ENCODE peak calls at places on chromosomes 4 and X, in four cellular contexts. D is endothelial cell of umbilical vein, C is AG09319, U is GM13977. O is an unnamed sample.

GRCh38 chrX:77493677-77494553 is 46.7 kb downstream of the FGF16 start:
- DNase-seq in D (no peak), C (peak; percentile 10), U (no peak), O (peak; percentile 47)

GRCh38 chr4:133868856-133869255 is 332.7 kb downstream of the PABPC4L start:
- DNase-seq in D (no peak), C (no peak), U (no peak), O (no peak)

GRCh38 chr4:173399016-173399415 is at the start of gene SCRG1:
- DNase-seq in D (no peak), C (no peak), U (no peak), O (no peak)

GRCh38 chr4:128979934-128980333 is 113.4 kb downstream of the SCLT1 start:
- DNase-seq in D (peak; percentile 72), C (peak; percentile 63), U (no peak), O (peak; percentile 86)

GRCh38 chr4:3387943-3388348 is 53.8 kb upstream of the HGFAC start:
- DNase-seq in D (peak; percentile 58), C (no peak), U (no peak), O (peak; percentile 22)

GRCh38 chrX:116246261-116246660 is 75.7 kb downstream of the AGTR2 start:
- DNase-seq in D (no peak), C (no peak), U (no peak), O (peak; percentile 26)

GRCh38 chrX:110163488-110163887 is 154.4 kb downstream of the AMMECR1 start:
- DNase-seq in D (peak; percentile 29), C (no peak), U (no peak), O (peak; percentile 48)

GRCh38 chrX:41236629-41237028 is 97.3 kb upstream of the DDX3X start:
- DNase-seq in D (no peak), C (no peak), U (peak; percentile 72), O (no peak)

GRCh38 chrX:38166478-38167083 is 54.1 kb downstream of the SRPX start:
- DNase-seq in D (peak; percentile 26), C (no peak), U (peak; percentile 23), O (peak; percentile 37)

GRCh38 chrX:141221611-141222010 is 20.7 kb downstream of the SPANXC start:
- DNase-seq in D (no peak), C (no peak), U (no peak), O (no peak)

GRCh38 chrX:16603822-16604221 is 46.1 kb upstream of the S100G start:
- DNase-seq in D (peak; percentile 35), C (no peak), U (no peak), O (peak; percentile 17)

GRCh38 chr4:40283413-40283812 is 51.7 kb upstream of the CHRNA9 start:
- DNase-seq in D (no peak), C (no peak), U (no peak), O (no peak)

GRCh38 chr4:86498560-86499166 is 95.5 kb upstream of the PTPN13 start:
- DNase-seq in D (peak; percentile 56), C (peak; percentile 24), U (peak; percentile 22), O (peak; percentile 67)

GRCh38 chr4:1402516-1403101 is 3.6 kb downstream of the NKX1-1 start:
- DNase-seq in D (no peak), C (no peak), U (peak; percentile 41), O (no peak)

GRCh38 chr4:124768596-124768995 is 56.1 kb upstream of the ANKRD50 start:
- DNase-seq in D (no peak), C (no peak), U (no peak), O (peak; percentile 62)

GRCh38 chrX:102548231-102548630 is 31.7 kb upstream of the TMSB15A start:
- DNase-seq in D (no peak), C (no peak), U (no peak), O (no peak)

GRCh38 chr4:2793920-2794706 is 1.2 kb downstream of the SH3BP2 start:
- DNase-seq in D (peak; percentile 34), C (no peak), U (no peak), O (no peak)

GRCh38 chr4:88457307-88458090 is 580 bp downstream of the HERC5 start:
- DNase-seq in D (no peak), C (no peak), U (no peak), O (no peak)

GRCh38 chr4:89001647-89002518 is 55.1 kb downstream of the FAM13A start:
- DNase-seq in D (no peak), C (no peak), U (no peak), O (no peak)

GRCh38 chrX:136608295-136608933 is 39.5 kb upstream of the CD40LG start:
- DNase-seq in D (peak; percentile 2), C (no peak), U (no peak), O (peak; percentile 41)
- TF ChIP-seq CTCF in D (no peak), C (peak; percentile 14), U (peak; percentile 33), O (peak; percentile 32)

GRCh38 chrX:70030242-70030823 is 19.4 kb downstream of the AWAT2 start:
- DNase-seq in D (peak; percentile 49), C (peak; percentile 7), U (peak; percentile 65), O (peak; percentile 69)
- TF ChIP-seq CTCF in D (peak; percentile 71), C (peak; percentile 62), U (peak; percentile 87), O (peak; percentile 80)

GRCh38 chrX:134548257-134548732 is 88.3 kb downstream of the HPRT1 start:
- DNase-seq in D (peak; percentile 53), C (no peak), U (peak; percentile 60), O (peak; percentile 39)
- TF ChIP-seq CTCF in D (no peak), C (no peak), U (no peak), O (no peak)

DNA sequence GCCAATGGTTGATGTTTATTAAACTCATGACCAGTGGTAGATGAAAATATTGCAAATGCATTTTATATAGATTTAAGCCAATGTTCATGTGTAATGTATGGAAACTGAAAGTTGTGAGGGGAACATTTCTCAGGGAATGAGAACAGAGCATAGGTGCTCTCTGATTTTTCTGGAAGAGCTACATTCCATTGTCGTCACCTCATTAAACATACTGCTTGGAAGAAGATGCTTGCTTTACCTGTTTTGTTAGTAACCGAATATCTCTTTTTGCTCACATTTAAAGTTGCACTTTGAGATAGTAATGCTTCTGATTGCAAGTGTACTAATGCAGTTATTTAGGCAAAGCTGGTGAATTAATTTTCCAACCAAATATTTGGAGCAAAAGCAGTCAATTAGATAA is 93.8 kb upstream of the CLCN4 start:
- DNase-seq in D (no peak), C (no peak), U (no peak), O (no peak)
- TF ChIP-seq CTCF in D (no peak), C (no peak), U (no peak), O (no peak)

DNA sequence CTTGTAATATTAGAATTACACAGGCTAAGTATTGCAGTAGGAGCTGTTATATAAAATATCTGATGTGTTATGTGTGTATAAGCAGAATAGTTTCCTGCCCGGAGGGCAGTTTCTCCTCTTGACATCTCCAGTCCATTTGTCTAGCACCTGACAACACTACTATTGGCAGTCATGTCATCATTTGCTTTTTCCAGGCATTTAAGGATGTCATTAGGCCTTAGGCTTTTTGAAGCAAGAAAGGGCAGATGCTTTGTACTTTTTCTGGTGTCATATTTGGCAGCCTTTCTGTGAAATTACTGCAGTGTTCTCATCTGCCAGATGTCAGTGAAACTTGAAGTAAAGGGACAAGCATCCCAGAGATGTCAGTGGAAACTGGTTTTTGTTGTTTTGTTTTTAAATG is 2017.6 kb upstream of the IGFBP7 start:
- DNase-seq in D (no peak), C (no peak), U (no peak), O (no peak)
- TF ChIP-seq CTCF in D (no peak), C (no peak), U (no peak), O (no peak)

GRCh38 chr4:142607976-142608375 is 238.1 kb downstream of the INPP4B start:
- DNase-seq in D (no peak), C (no peak), U (no peak), O (no peak)
- TF ChIP-seq CTCF in D (no peak), C (no peak), U (no peak), O (no peak)

DNA sequence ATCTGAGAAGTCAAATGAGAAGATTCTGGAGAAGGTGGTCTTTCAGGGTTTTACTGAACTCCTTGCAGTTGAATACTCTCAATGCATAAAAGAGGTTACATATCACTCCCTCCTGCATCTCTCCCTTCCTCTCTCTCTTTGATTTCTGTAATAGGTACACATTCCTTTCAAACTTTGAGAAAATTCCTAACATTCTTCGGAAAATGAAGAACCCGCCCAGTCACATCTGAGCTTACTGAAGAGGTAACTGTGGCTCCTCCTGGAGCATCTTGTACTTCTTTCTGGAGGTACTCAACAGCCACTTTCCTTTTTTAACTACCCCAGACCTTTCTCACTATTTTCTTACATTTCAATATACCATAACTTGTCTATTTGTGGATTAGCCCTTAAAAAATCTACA is 24.7 kb downstream of the NDST3 start:
- DNase-seq in D (no peak), C (no peak), U (no peak), O (no peak)
- TF ChIP-seq CTCF in D (no peak), C (no peak), U (no peak), O (no peak)

DNA sequence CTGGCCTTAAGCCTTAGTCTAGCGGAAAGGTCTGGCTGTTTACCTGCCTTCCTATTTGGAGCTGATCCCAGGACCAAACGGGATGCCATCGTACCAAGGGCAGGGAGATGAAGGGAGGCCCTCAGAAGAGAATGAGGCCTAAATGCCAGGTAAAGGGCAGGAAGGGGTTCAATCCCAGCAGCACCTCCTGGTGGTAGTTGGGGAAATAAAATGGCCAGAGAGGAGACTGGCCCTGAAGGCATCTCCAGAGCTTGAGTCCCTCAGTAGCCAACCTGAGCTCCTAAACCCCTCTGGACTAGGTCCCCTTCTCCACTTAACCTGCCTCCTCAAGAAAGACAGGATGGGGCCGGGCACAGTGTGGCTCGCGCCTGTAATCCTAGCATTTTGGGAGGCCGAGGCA is 53.7 kb downstream of the KDM5C start:
- DNase-seq in D (no peak), C (no peak), U (no peak), O (no peak)
- TF ChIP-seq CTCF in D (no peak), C (peak; percentile 0), U (no peak), O (peak; percentile 15)

GRCh38 chr4:23333556-23333945 is 556.3 kb downstream of the PPARGC1A start:
- DNase-seq in D (no peak), C (no peak), U (no peak), O (peak; percentile 54)

GRCh38 chr4:23332266-23332665 is 557.6 kb downstream of the PPARGC1A start:
- DNase-seq in D (no peak), C (no peak), U (no peak), O (no peak)

GRCh38 chr4:23333946-23334878 is 555.6 kb downstream of the PPARGC1A start:
- DNase-seq in D (no peak), C (no peak), U (no peak), O (peak; percentile 84)

DNA sequence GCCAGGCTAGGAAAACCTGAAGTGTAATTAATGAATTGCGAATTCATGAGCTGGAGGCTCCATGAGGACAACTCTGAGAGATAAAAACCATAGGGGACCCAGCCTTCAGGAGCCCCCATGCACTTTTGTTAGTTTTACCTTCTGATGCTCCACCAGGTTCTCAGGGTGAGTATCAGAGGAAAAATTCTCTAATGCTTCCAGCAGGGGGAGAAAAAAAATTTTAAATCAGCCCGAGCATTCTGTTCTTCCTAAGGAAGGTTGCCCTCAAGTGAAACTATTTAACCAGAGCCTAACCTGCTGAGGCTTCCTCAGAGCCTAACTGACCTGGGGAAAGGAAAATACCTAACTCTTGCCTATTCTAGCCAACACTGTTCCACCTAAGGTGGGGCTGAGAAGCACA is 552.6 kb downstream of the PPARGC1A start:
- DNase-seq in D (no peak), C (no peak), U (no peak), O (no peak)
- TF ChIP-seq CTCF in D (no peak), C (no peak), U (no peak), O (no peak)

O was measured in fibroblast of mammary gland.